ENCODE peak calls at places on chromosome 12, in four cellular contexts. E is RCC 7860, X is activated gamma-delta T cell, B is NCI-H1436 treated with DMSO at 0.1 percent for 48 hours. U is an unnamed sample.

GRCh38 chr12:68240079-68240478 is 13.3 kb downstream of the IL22 start:
- DNase-seq in E (peak), B (no peak), X (no peak), U (no peak)

GRCh38 chr12:82314406-82314892 is 43.7 kb downstream of the CCDC59 start:
- DNase-seq in B (no peak), X (no peak), E (no peak), U (no peak)

GRCh38 chr12:99201906-99202645 is 445.5 kb upstream of the GARIN6 start:
- DNase-seq in X (no peak), E (no peak), B (no peak), U (no peak)

GRCh38 chr12:44532940-44533339 is 343.2 kb downstream of the NELL2 start:
- DNase-seq in X (no peak), B (no peak), E (no peak), U (no peak)

GRCh38 chr12:77231548-77231947 is 166.2 kb upstream of the E2F7 start:
- DNase-seq in E (no peak), B (no peak), X (no peak), U (no peak)

GRCh38 chr12:49824416-49824815 is 3.8 kb downstream of the NCKAP5L start:
- DNase-seq in X (no peak), B (no peak), E (no peak), U (no peak)

GRCh38 chr12:130161261-130162231 is 718 bp upstream of the FZD10 start:
- DNase-seq in X (no peak), E (no peak), B (no peak), U (no peak)

GRCh38 chr12:84817297-84817696 is 95.3 kb downstream of the SLC6A15 start:
- DNase-seq in E (no peak), B (no peak), X (no peak), U (no peak)

GRCh38 chr12:75505706-75506312 is 5.6 kb downstream of the KRR1 start:
- DNase-seq in E (peak), X (no peak), B (no peak), U (no peak)

GRCh38 chr12:22231836-22232235 is 102.7 kb downstream of the ST8SIA1 start:
- DNase-seq in E (no peak), B (no peak), X (no peak), U (no peak)

GRCh38 chr12:80877706-80878384 is 59.9 kb downstream of the LIN7A start:
- DNase-seq in E (no peak), B (peak), X (no peak), U (no peak)

GRCh38 chr12:103495158-103495782 is 498 bp downstream of the C12orf42 start:
- DNase-seq in B (peak), X (peak), E (no peak), U (peak)

GRCh38 chr12:19454837-19455236 is 15.5 kb downstream of the AEBP2 start:
- DNase-seq in E (no peak), B (no peak), X (no peak), U (no peak)

GRCh38 chr12:108346022-108346633 is 7.0 kb upstream of the CMKLR1 start:
- DNase-seq in X (no peak), E (no peak), B (no peak), U (no peak)

GRCh38 chr12:70910666-70911065 is 9.9 kb downstream of the PTPRR start:
- DNase-seq in B (no peak), X (no peak), E (no peak), U (no peak)

GRCh38 chr12:1108276-1108675 is 117.3 kb downstream of the ERC1 start:
- DNase-seq in X (no peak), B (no peak), E (no peak), U (peak)

GRCh38 chr12:120399531-120399930 is 30.6 kb upstream of the MSI1 start:
- DNase-seq in E (no peak), X (no peak), B (no peak), U (no peak)

U was measured in GM06990.